ENCODE peak calls at places on chromosomes 3 and 15, in nine cellular contexts. L is right lobe of liver, J is GM20000, M is cardiac fibroblast, Q is endothelial cell, K is nephron progenitor cell, E is PC-3, Z is IMR-90, U is fibroblast of villous mesenchyme. I is an unnamed sample.

GRCh38 chr3:167783781-167784180 is 48.3 kb downstream of the SERPINI1 start:
- DNase-seq in L (no peak), J (no peak), M (no peak), Q (no peak), K (no peak), E (no peak), Z (no peak), U (no peak), I (peak; percentile 7)

GRCh38 chr3:131242201-131242600 is 139.4 kb upstream of the NUDT16 start:
- DNase-seq in L (no peak), J (no peak), M (no peak), Q (no peak), K (no peak), E (no peak), Z (no peak), U (no peak), I (no peak)

GRCh38 chr15:25768271-25768670 is 94.9 kb downstream of the ATP10A start:
- DNase-seq in L (no peak), J (no peak), M (no peak), Q (no peak), K (no peak), E (no peak), Z (no peak), U (no peak), I (no peak)

GRCh38 chr15:89936051-89936792 is 23.5 kb upstream of the ARPIN start:
- DNase-seq in L (no peak), J (no peak), M (no peak), Q (no peak), K (no peak), E (no peak), Z (no peak), U (no peak), I (no peak)

GRCh38 chr15:41332788-41333527 is at the start of gene NUSAP1:
- DNase-seq in L (no peak), J (peak; percentile 60), M (no peak), Q (no peak), K (no peak), E (no peak), Z (no peak), U (peak; percentile 72), I (no peak)

GRCh38 chr3:180930526-180930925 is 18.1 kb downstream of the FXR1 start:
- DNase-seq in L (no peak), J (no peak), M (no peak), Q (no peak), K (no peak), E (no peak), Z (no peak), U (no peak), I (no peak)

GRCh38 chr3:180416111-180416541 is 185.8 kb upstream of the TTC14 start:
- DNase-seq in L (no peak), J (no peak), M (no peak), Q (no peak), K (no peak), E (peak; percentile 86), Z (peak; percentile 35), U (no peak), I (no peak)

GRCh38 chr3:152193673-152194267 is 75.0 kb upstream of the MBNL1 start:
- DNase-seq in L (no peak), J (no peak), M (no peak), Q (no peak), K (no peak), E (no peak), Z (no peak), U (peak; percentile 57), I (no peak)

GRCh38 chr3:125128861-125129501 is 73.2 kb upstream of the HEG1 start:
- DNase-seq in L (no peak), J (no peak), M (peak; percentile 78), Q (no peak), K (no peak), E (peak; percentile 46), Z (peak; percentile 80), U (peak; percentile 99), I (peak; percentile 99)

GRCh38 chr15:49621327-49622210 is 721 bp downstream of the DTWD1 start:
- DNase-seq in L (no peak), J (no peak), M (peak; percentile 39), Q (no peak), K (no peak), E (peak; percentile 2), Z (no peak), U (peak; percentile 28), I (peak; percentile 54)

GRCh38 chr3:156382458-156383346 is 172.2 kb downstream of the SSR3 start:
- DNase-seq in L (no peak), J (peak; percentile 62), M (peak; percentile 66), Q (peak; percentile 47), K (peak; percentile 18), E (peak; percentile 76), Z (peak; percentile 41), U (peak; percentile 40), I (no peak)

GRCh38 chr3:176992565-176992964 is 204.7 kb downstream of the TBL1XR1 start:
- DNase-seq in L (no peak), J (no peak), M (no peak), Q (no peak), K (no peak), E (no peak), Z (no peak), U (no peak), I (no peak)

GRCh38 chr15:90315276-90315982 is 36.7 kb upstream of the ZNF774 start:
- DNase-seq in L (peak; percentile 81), J (no peak), M (peak; percentile 78), Q (no peak), K (peak; percentile 35), E (peak; percentile 47), Z (peak; percentile 56), U (peak; percentile 95), I (peak; percentile 97)

GRCh38 chr15:50542051-50542450 is 4.4 kb downstream of the USP50 start:
- DNase-seq in L (no peak), J (no peak), M (peak; percentile 43), Q (no peak), K (no peak), E (no peak), Z (peak; percentile 16), U (peak; percentile 76), I (peak; percentile 97)

GRCh38 chr3:85360742-85361387 is 402.1 kb downstream of the CADM2 start:
- DNase-seq in L (peak; percentile 63), J (peak; percentile 12), M (peak; percentile 16), Q (peak; percentile 63), K (peak; percentile 64), E (peak; percentile 83), Z (peak; percentile 9), U (peak; percentile 0), I (no peak)

GRCh38 chr15:49155834-49156627 is 632 bp upstream of the COPS2 start:
- DNase-seq in L (no peak), J (no peak), M (peak; percentile 48), Q (peak; percentile 47), K (peak; percentile 18), E (peak; percentile 25), Z (peak; percentile 25), U (peak; percentile 49), I (peak; percentile 27)

GRCh38 chr3:40229411-40229810 is 80.1 kb upstream of the EIF1B start:
- DNase-seq in L (no peak), J (peak; percentile 16), M (no peak), Q (no peak), K (no peak), E (no peak), Z (no peak), U (no peak), I (no peak)

GRCh38 chr3:184540777-184541681 is 20.6 kb upstream of the EPHB3 start:
- DNase-seq in L (peak; percentile 83), J (peak; percentile 70), M (peak; percentile 52), Q (peak; percentile 79), K (peak; percentile 79), E (peak; percentile 89), Z (peak; percentile 6), U (peak; percentile 27), I (peak; percentile 37)

GRCh38 chr3:19256313-19256712 is 108.0 kb downstream of the KCNH8 start:
- DNase-seq in L (no peak), J (no peak), M (no peak), Q (peak; percentile 18), K (no peak), E (no peak), Z (no peak), U (no peak), I (no peak)

GRCh38 chr3:19248143-19248542 is 99.8 kb downstream of the KCNH8 start:
- DNase-seq in L (no peak), J (no peak), M (no peak), Q (no peak), K (no peak), E (no peak), Z (no peak), U (no peak), I (no peak)

GRCh38 chr3:19254189-19254588 is 105.9 kb downstream of the KCNH8 start:
- DNase-seq in L (no peak), J (no peak), M (no peak), Q (no peak), K (no peak), E (no peak), Z (no peak), U (no peak), I (no peak)

GRCh38 chr3:19254784-19255338 is 106.6 kb downstream of the KCNH8 start:
- DNase-seq in L (no peak), J (no peak), M (no peak), Q (no peak), K (no peak), E (no peak), Z (no peak), U (no peak), I (no peak)

GRCh38 chr3:19250959-19251610 is 102.8 kb downstream of the KCNH8 start:
- DNase-seq in L (no peak), J (no peak), M (no peak), Q (no peak), K (no peak), E (no peak), Z (no peak), U (no peak), I (no peak)
- TF ChIP-seq CTCF in L (no peak), J (no peak), M (no peak), Q (no peak), K (no peak), E (no peak), Z (no peak), U (no peak), I (no peak)

GRCh38 chr3:188037116-188037718 is 116.7 kb upstream of the LPP start:
- DNase-seq in L (peak; percentile 63), J (no peak), M (peak; percentile 65), Q (peak; percentile 12), K (peak; percentile 15), E (peak; percentile 65), Z (peak; percentile 45), U (peak; percentile 58), I (peak; percentile 55)
- TF ChIP-seq CTCF in L (peak; percentile 58), J (no peak), M (peak; percentile 42), Q (peak; percentile 20), K (peak; percentile 29), E (peak; percentile 69), Z (peak; percentile 46), U (peak; percentile 55), I (peak; percentile 49)

GRCh38 chr3:30135190-30135589 is 471.2 kb upstream of the TGFBR2 start:
- DNase-seq in L (no peak), J (no peak), M (peak; percentile 66), Q (no peak), K (no peak), E (peak; percentile 48), Z (no peak), U (peak; percentile 30), I (no peak)
- TF ChIP-seq CTCF in L (peak; percentile 38), J (no peak), M (peak; percentile 46), Q (no peak), K (no peak), E (peak; percentile 63), Z (no peak), U (peak; percentile 31), I (peak; percentile 13)

DNA sequence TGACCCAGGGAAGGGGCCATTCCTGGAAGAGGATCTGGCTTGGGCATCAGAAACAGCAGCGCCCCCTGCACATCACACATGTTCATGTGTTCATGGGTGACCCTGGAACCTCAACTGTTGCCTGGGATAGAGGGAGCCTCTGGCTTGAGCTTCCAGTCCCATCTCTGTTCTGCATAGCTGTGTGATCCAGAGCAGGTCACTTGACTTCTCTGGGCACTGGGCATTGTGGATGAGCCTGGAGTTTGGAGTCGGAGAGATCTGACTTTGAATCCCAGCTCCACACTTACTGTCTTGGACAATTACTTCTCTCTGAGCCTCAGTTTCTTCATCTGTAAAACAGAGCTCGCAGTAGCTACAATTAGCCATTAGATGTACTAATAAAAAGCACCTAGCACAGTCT is 15.6 kb downstream of the PAK6 start:
- DNase-seq in L (no peak), J (no peak), M (no peak), Q (no peak), K (no peak), E (no peak), Z (no peak), U (no peak), I (no peak)
- TF ChIP-seq CTCF in L (no peak), J (no peak), M (no peak), Q (no peak), K (no peak), E (no peak), Z (no peak), U (no peak), I (no peak)

I was measured in fibroblast of the aortic adventitia.